ENCODE peak calls at places on chromosomes 13 and 19, in nine cellular contexts. J is HCT116, E is hepatocyte, H is neural progenitor cell, F is OCI-LY7, L is SK-N-SH, N is GM23338, R is GM23248, I is MM.1S. P is an unnamed sample.

GRCh38 chr19:41914906-41915247 is 13.4 kb downstream of the ERFL start:
- DNase-seq in J (no peak), E (no peak), H (no peak), F (no peak), L (no peak), N (peak), R (peak), I (no peak), P (no peak)

GRCh38 chr13:106573855-106574254 is 5.9 kb upstream of the ARGLU1 start:
- DNase-seq in J (no peak), E (no peak), H (no peak), F (no peak), L (no peak), N (no peak), R (peak), I (no peak), P (no peak)

GRCh38 chr19:1304197-1304924 is 18.7 kb downstream of the EFNA2 start:
- DNase-seq in J (no peak), E (peak), H (no peak), F (no peak), L (no peak), N (no peak), R (no peak), I (no peak), P (no peak)

GRCh38 chr13:33140161-33140560 is 123.9 kb downstream of the KL start:
- DNase-seq in J (no peak), E (no peak), H (no peak), F (no peak), L (peak), N (no peak), R (no peak), I (no peak), P (no peak)

GRCh38 chr19:5799247-5800241 is 5.3 kb upstream of the NRTN start:
- DNase-seq in J (no peak), E (peak), H (no peak), F (no peak), L (peak), N (no peak), R (no peak), I (no peak), P (no peak)

GRCh38 chr13:37029617-37030016 is 29.0 kb downstream of the EXOSC8 start:
- DNase-seq in J (no peak), E (no peak), H (no peak), F (no peak), L (peak), N (no peak), R (peak), I (no peak), P (no peak)

GRCh38 chr19:58522709-58523108 is 3.1 kb upstream of the ZBTB45 start:
- DNase-seq in J (no peak), E (no peak), H (no peak), F (no peak), L (no peak), N (no peak), R (no peak), I (no peak), P (no peak)

GRCh38 chr19:56155124-56155687 is 14.1 kb downstream of the ZNF444 start:
- DNase-seq in J (no peak), E (no peak), H (peak), F (no peak), L (peak), N (peak), R (peak), I (no peak), P (no peak)

GRCh38 chr13:96011291-96011875 is 41.8 kb downstream of the UGGT2 start:
- DNase-seq in J (no peak), E (no peak), H (no peak), F (no peak), L (no peak), N (no peak), R (peak), I (no peak), P (no peak)

GRCh38 chr13:99217461-99218101 is 16.9 kb downstream of the UBAC2 start:
- DNase-seq in J (no peak), E (no peak), H (no peak), F (no peak), L (no peak), N (no peak), R (no peak), I (no peak), P (no peak)

GRCh38 chr13:95596701-95597100 is 44.2 kb downstream of the CLDN10 start:
- DNase-seq in J (no peak), E (no peak), H (no peak), F (no peak), L (no peak), N (no peak), R (no peak), I (no peak), P (no peak)

GRCh38 chr19:16293133-16294085 is 31.2 kb upstream of the KLF2 start:
- DNase-seq in J (no peak), E (peak), H (no peak), F (no peak), L (no peak), N (no peak), R (peak), I (no peak), P (peak)

GRCh38 chr13:20130652-20131051 is 30.2 kb downstream of the GJA3 start:
- DNase-seq in J (no peak), E (no peak), H (no peak), F (no peak), L (no peak), N (no peak), R (no peak), I (no peak), P (no peak)

GRCh38 chr13:37058801-37059135 is 720 bp downstream of the SUPT20H start:
- DNase-seq in J (no peak), E (peak), H (peak), F (peak), L (peak), N (peak), R (peak), I (no peak), P (no peak)

GRCh38 chr19:32421589-32422361 is 16.2 kb downstream of the DPY19L3 start:
- DNase-seq in J (no peak), E (no peak), H (no peak), F (peak), L (no peak), N (no peak), R (no peak), I (no peak), P (no peak)

GRCh38 chr13:30697177-30697953 is 38.0 kb upstream of the ALOX5AP start:
- DNase-seq in J (no peak), E (no peak), H (no peak), F (no peak), L (no peak), N (no peak), R (peak), I (no peak), P (no peak)

GRCh38 chr19:42348211-42348610 is 22.8 kb downstream of the MEGF8 start:
- DNase-seq in J (no peak), E (no peak), H (no peak), F (no peak), L (no peak), N (no peak), R (no peak), I (no peak), P (no peak)

GRCh38 chr19:4502282-4503223 is 15.7 kb downstream of the PLIN4 start:
- DNase-seq in J (no peak), E (no peak), H (no peak), F (no peak), L (no peak), N (no peak), R (no peak), I (no peak), P (no peak)

GRCh38 chr19:16888629-16889371 is at the start of gene F2RL3:
- DNase-seq in J (no peak), E (no peak), H (no peak), F (no peak), L (peak), N (peak), R (peak), I (peak), P (no peak)

GRCh38 chr13:68168448-68168847 is 938.3 kb upstream of the PCDH9 start:
- DNase-seq in J (no peak), E (no peak), H (no peak), F (no peak), L (no peak), N (no peak), R (no peak), I (no peak), P (peak)

GRCh38 chr13:41614671-41615519 is 157.5 kb downstream of the RGCC start:
- DNase-seq in J (no peak), E (peak), H (no peak), F (no peak), L (no peak), N (no peak), R (peak), I (no peak), P (peak)

GRCh38 chr19:46426506-46427162 is 2.1 kb downstream of the PNMA8C start:
- DNase-seq in J (no peak), E (peak), H (peak), F (peak), L (peak), N (peak), R (peak), I (no peak), P (no peak)

GRCh38 chr19:49528211-49528771 is 488 bp downstream of the RCN3 start:
- DNase-seq in J (no peak), E (no peak), H (no peak), F (no peak), L (no peak), N (peak), R (peak), I (no peak), P (no peak)

GRCh38 chr13:110392510-110393233 is 85.6 kb downstream of the COL4A2 start:
- DNase-seq in J (no peak), E (no peak), H (no peak), F (no peak), L (peak), N (no peak), R (no peak), I (no peak), P (no peak)

DNA sequence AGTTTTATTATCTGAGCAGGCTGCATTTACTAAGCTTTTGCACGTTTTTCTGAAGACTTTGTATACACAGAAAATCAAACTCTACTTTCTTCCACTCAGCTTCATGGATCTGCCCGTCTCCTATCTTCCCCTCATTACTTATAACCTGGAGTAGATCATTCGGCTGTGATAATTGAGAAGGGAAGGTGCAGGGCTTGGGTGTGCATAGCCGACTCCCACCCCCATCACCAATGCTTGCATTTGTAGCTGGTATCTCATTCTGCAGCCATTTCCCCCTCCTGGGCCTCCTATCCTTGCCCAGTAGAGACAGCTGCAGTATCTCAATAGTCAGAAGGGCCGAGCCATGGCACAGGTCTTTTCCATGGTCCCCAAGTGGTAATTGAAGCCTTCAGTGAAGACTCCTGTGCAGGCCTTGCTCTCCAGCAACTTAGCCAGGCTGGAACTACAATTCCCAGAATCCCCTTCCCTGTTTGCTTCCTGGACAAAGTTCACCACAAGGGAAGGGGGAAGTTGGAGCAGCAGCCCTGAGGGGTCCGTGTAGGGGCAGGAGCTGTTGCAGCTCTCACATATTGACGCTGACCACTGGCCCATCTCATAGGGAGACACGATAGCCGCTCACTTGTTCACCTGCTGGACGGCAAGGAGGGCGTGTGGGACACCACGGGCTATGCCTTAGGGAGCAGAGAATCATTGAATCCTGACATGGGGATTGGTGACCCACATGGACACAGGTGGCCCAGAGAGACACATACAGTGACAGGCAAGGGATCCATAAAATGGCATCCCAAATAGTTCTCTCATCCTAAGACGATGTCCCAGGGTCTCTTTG is 2.1 kb upstream of the SIGLEC8 start:
- DNase-seq in J (no peak), E (no peak), H (peak), F (peak), L (peak), N (peak), R (peak), I (no peak), P (peak)
- TF ChIP-seq EZH2phosphoT487 in J (no peak), E (no peak), H (no peak), F (no peak), L (no peak), N (no peak), R (no peak), I (no peak), P (no peak)

GRCh38 chr19:10406191-10406590 is 2.8 kb upstream of the CDC37 start:
- DNase-seq in J (no peak), E (no peak), H (no peak), F (no peak), L (no peak), N (no peak), R (no peak), I (no peak), P (no peak)
- H2AFZ ChIP-seq in J (no peak), E (no peak), H (no peak), F (no peak), L (no peak), N (no peak), R (no peak), I (no peak), P (no peak)

GRCh38 chr13:23876265-23876664 is 12.9 kb downstream of the MIPEP start:
- DNase-seq in J (no peak), E (peak), H (peak), F (peak), L (peak), N (peak), R (peak), I (no peak), P (peak)
- TF ChIP-seq EZH2phosphoT487 in J (no peak), E (no peak), H (no peak), F (no peak), L (no peak), N (no peak), R (no peak), I (no peak), P (no peak)

GRCh38 chr19:44823373-44823698 is 14.4 kb downstream of the BCAM start:
- DNase-seq in J (no peak), E (no peak), H (no peak), F (no peak), L (no peak), N (no peak), R (no peak), I (no peak), P (no peak)
- H2AFZ ChIP-seq in J (no peak), E (no peak), H (no peak), F (no peak), L (no peak), N (no peak), R (no peak), I (no peak), P (no peak)

GRCh38 chr19:2524840-2525723 is 49.2 kb downstream of the GADD45B start:
- DNase-seq in J (peak), E (peak), H (no peak), F (no peak), L (no peak), N (peak), R (peak), I (no peak), P (peak)
- TF ChIP-seq EZH2phosphoT487 in J (no peak), E (no peak), H (no peak), F (no peak), L (no peak), N (no peak), R (no peak), I (no peak), P (no peak)

P was measured in PC-3.